ENCODE peak calls at places on chromosomes 6 and 20, in nine cellular contexts. R is fibroblast of pulmonary artery, P is left lung, L is PC-3, U is neural progenitor cell, A is mucosa of descending colon, J is osteocyte, H is stomach, E is BJ. B is an unnamed sample.

GRCh38 chr20:64001607-64002011 is 20.7 kb downstream of the PRPF6 start:
- DNase-seq in L (no peak), A (no peak), U (no peak), H (no peak), R (no peak), P (no peak), E (no peak), J (no peak), B (no peak)

GRCh38 chr6:31559958-31560696 is 12.0 kb upstream of the LTA start:
- DNase-seq in E (no peak), A (peak), L (peak), U (no peak), H (no peak), P (peak), R (peak), J (no peak), B (no peak)

GRCh38 chr6:20577280-20577679 is 43.0 kb downstream of the CDKAL1 start:
- DNase-seq in R (no peak), L (no peak), A (no peak), J (no peak), U (no peak), P (no peak), E (no peak), H (no peak), B (no peak)

GRCh38 chr6:97668716-97669115 is 385.7 kb upstream of the MMS22L start:
- DNase-seq in L (no peak), J (no peak), A (no peak), P (no peak), R (no peak), H (no peak), U (peak), E (no peak), B (peak)

GRCh38 chr6:116008470-116009229 is 52.0 kb downstream of the FRK start:
- DNase-seq in P (peak), R (peak), L (peak), H (no peak), U (no peak), J (no peak), A (no peak), E (peak), B (no peak)

GRCh38 chr6:14888575-14889000 is 357.3 kb upstream of the JARID2 start:
- DNase-seq in U (no peak), A (no peak), P (no peak), R (no peak), J (no peak), H (no peak), E (no peak), L (no peak), B (no peak)

GRCh38 chr6:45710304-45710821 is 305.3 kb downstream of the CLIC5 start:
- DNase-seq in L (peak), R (peak), E (no peak), U (no peak), P (no peak), A (peak), H (peak), J (peak), B (no peak)

GRCh38 chr20:20685635-20686034 is 26.8 kb downstream of the RALGAPA2 start:
- DNase-seq in H (no peak), P (no peak), U (no peak), L (no peak), J (no peak), R (no peak), E (no peak), A (no peak), B (no peak)

GRCh38 chr20:54128175-54128574 is 45.6 kb downstream of the CYP24A1 start:
- DNase-seq in J (no peak), A (no peak), E (no peak), U (no peak), L (peak), R (no peak), H (no peak), P (no peak), B (no peak)

GRCh38 chr6:19554356-19555225 is 282.6 kb upstream of the ID4 start:
- DNase-seq in E (no peak), H (no peak), A (no peak), R (peak), U (no peak), L (no peak), P (no peak), J (no peak), B (no peak)

GRCh38 chr6:73854998-73855718 is 159.2 kb downstream of the CD109 start:
- DNase-seq in U (peak), H (no peak), P (no peak), R (peak), J (no peak), E (no peak), A (no peak), L (peak), B (peak)

GRCh38 chr6:144878577-144878976 is 593.4 kb downstream of the UTRN start:
- DNase-seq in J (no peak), P (no peak), R (no peak), L (no peak), A (no peak), H (no peak), E (no peak), U (no peak), B (no peak)

GRCh38 chr6:44386364-44386928 is 1.1 kb upstream of the CDC5L start:
- DNase-seq in R (no peak), A (peak), L (no peak), H (peak), J (no peak), U (no peak), P (peak), E (peak), B (no peak)

GRCh38 chr6:13359287-13359686 is 30.9 kb upstream of the TBC1D7 start:
- DNase-seq in P (no peak), A (no peak), E (no peak), H (no peak), U (no peak), J (no peak), R (no peak), L (no peak), B (no peak)

GRCh38 chr6:90413867-90414266 is 117.2 kb upstream of the BACH2 start:
- DNase-seq in R (no peak), P (no peak), L (no peak), E (no peak), U (peak), H (no peak), A (peak), J (no peak), B (peak)

GRCh38 chr20:57582029-57582378 is 21.1 kb downstream of the PCK1 start:
- DNase-seq in A (peak), H (no peak), E (no peak), R (no peak), L (no peak), J (no peak), P (no peak), U (no peak), B (no peak)

GRCh38 chr6:111427341-111428116 is 55.5 kb downstream of the REV3L start:
- DNase-seq in P (no peak), J (no peak), R (peak), A (no peak), E (peak), U (no peak), H (no peak), L (peak), B (no peak)

GRCh38 chr6:109999740-110000139 is 21.6 kb downstream of the GPR6 start:
- DNase-seq in L (no peak), P (no peak), A (no peak), U (no peak), H (no peak), R (no peak), J (no peak), E (no peak), B (no peak)

GRCh38 chr6:7976485-7977010 is 66.0 kb upstream of the TXNDC5 start:
- DNase-seq in J (no peak), A (no peak), R (no peak), H (no peak), P (no peak), L (no peak), U (no peak), E (no peak), B (no peak)

GRCh38 chr6:41577865-41578713 is 31.9 kb downstream of the FOXP4 start:
- DNase-seq in P (no peak), H (peak), L (peak), R (peak), E (no peak), U (peak), A (peak), J (no peak), B (peak)

GRCh38 chr6:40413231-40413755 is 173.9 kb downstream of the LRFN2 start:
- DNase-seq in J (no peak), R (no peak), A (no peak), H (no peak), U (no peak), E (no peak), P (no peak), L (no peak), B (peak)

GRCh38 chr6:141451508-141452353 is 681.0 kb upstream of the GJE1 start:
- DNase-seq in P (no peak), J (no peak), A (no peak), U (peak), E (peak), L (peak), R (peak), H (no peak), B (no peak)

GRCh38 chr20:40741507-40742106 is 52.6 kb upstream of the MAFB start:
- DNase-seq in J (no peak), L (peak), H (peak), P (no peak), A (peak), U (peak), R (peak), E (no peak), B (peak)

GRCh38 chr6:133301739-133302138 is 60.6 kb downstream of the EYA4 start:
- DNase-seq in R (no peak), L (no peak), P (no peak), H (no peak), U (no peak), E (no peak), J (no peak), A (no peak), B (no peak)

GRCh38 chr6:36599791-36600209 is 5.6 kb downstream of the SRSF3 start:
- DNase-seq in R (peak), E (no peak), H (peak), U (peak), A (peak), J (no peak), L (no peak), P (no peak), B (peak)

GRCh38 chr6:134424795-134425163 is 106.9 kb upstream of the SGK1 start:
- DNase-seq in J (no peak), U (no peak), P (no peak), A (no peak), H (no peak), L (no peak), E (no peak), R (no peak), B (no peak)

GRCh38 chr6:17470953-17471335 is 77.5 kb downstream of the CAP2 start:
- DNase-seq in E (no peak), L (peak), P (no peak), A (no peak), J (no peak), R (peak), H (no peak), U (no peak), B (no peak)

GRCh38 chr20:39800548-39800947 is 838.4 kb downstream of the DHX35 start:
- DNase-seq in L (no peak), P (no peak), R (peak), E (no peak), A (peak), H (no peak), U (no peak), J (no peak), B (no peak)

GRCh38 chr6:139109558-139109957 is 25.3 kb upstream of the HECA start:
- DNase-seq in P (no peak), A (no peak), R (peak), U (peak), L (peak), E (no peak), J (no peak), H (no peak), B (no peak)

GRCh38 chr6:139290787-139291294 is 957 bp downstream of the TXLNB start:
- DNase-seq in J (no peak), P (no peak), E (no peak), A (no peak), H (no peak), U (no peak), L (no peak), R (peak), B (no peak)

DNA sequence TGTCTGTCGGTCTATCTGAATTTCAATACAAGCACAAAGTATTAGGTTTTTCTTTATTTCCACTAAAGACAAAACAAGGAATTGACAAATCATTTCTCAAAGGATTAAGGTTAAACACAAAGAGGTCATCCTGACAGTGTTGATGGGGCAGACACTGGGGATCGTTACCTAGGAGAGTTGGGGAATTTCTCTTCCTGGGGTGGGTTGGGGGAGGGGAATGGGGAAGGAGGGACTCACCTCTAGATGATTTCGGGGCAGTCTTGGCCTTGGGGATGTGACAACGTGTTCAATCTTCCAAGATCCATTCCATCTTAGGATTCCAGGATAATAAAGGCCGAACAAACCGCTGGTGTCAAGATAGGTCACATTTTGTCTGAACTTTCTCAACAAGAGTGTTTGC is 35.4 kb upstream of the FOXA2 start:
- DNase-seq in P (no peak), L (no peak), U (no peak), E (no peak), J (no peak), R (no peak), A (no peak), H (no peak), B (no peak)
- TF ChIP-seq CTCF in P (no peak), L (no peak), U (no peak), E (no peak), J (no peak), R (no peak), A (no peak), H (no peak), B (no peak)

GRCh38 chr20:35871311-35871771 is 83.0 kb downstream of the SCAND1 start:
- DNase-seq in L (no peak), R (peak), P (no peak), J (peak), E (no peak), A (no peak), H (peak), U (no peak), B (no peak)

GRCh38 chr20:35866446-35867202 is 87.7 kb downstream of the SCAND1 start:
- DNase-seq in P (no peak), L (no peak), R (peak), E (peak), A (no peak), U (no peak), H (no peak), J (no peak), B (no peak)

DNA sequence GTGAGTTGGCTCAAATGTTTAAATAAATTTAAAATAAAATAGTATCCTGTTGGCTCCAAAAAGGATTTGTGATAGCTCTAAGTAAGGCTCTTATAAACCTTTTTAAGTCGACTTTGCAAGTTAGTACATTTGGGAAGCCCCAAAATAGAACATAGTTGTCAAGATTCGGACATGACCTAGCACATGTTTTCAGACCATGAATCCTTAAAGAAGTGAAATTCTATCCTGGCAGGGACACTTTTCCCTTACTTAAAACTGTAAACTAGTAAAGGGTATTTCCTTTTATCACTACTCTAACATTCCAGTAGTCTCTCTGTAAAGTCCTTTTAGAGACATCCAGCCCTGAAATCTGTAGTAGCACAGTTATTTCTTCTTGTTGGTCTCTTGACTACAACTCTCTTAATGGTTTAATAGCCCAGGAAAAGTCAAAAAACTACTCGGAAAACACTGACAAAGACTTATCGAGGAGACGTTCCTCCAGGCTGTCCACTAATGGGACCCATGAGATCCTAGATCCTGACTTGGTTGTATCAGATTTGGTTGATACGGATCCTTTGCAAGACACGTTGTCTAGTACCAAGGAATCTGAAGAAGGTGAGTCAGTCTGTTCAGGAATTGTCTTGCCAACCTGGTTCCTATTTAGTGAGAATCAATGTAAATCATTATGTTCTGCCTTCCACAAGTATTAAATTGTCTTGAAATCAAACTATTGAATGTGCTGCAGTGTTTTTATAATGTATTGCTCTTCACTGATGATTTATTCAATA is 83.6 kb downstream of the SCAND1 start:
- DNase-seq in E (no peak), A (no peak), J (no peak), P (no peak), L (no peak), R (no peak), U (no peak), H (no peak), B (no peak)
- TF ChIP-seq CTCF in E (no peak), A (no peak), J (no peak), P (no peak), L (no peak), R (no peak), U (no peak), H (no peak), B (no peak)

GRCh38 chr6:28981391-28981832 is 23.7 kb downstream of the ZNF311 start:
- DNase-seq in L (peak), R (peak), P (no peak), E (no peak), A (peak), U (peak), H (peak), J (peak), B (peak)
- TF ChIP-seq CTCF in L (peak), R (no peak), P (no peak), E (no peak), A (no peak), U (no peak), H (no peak), J (no peak), B (no peak)

DNA sequence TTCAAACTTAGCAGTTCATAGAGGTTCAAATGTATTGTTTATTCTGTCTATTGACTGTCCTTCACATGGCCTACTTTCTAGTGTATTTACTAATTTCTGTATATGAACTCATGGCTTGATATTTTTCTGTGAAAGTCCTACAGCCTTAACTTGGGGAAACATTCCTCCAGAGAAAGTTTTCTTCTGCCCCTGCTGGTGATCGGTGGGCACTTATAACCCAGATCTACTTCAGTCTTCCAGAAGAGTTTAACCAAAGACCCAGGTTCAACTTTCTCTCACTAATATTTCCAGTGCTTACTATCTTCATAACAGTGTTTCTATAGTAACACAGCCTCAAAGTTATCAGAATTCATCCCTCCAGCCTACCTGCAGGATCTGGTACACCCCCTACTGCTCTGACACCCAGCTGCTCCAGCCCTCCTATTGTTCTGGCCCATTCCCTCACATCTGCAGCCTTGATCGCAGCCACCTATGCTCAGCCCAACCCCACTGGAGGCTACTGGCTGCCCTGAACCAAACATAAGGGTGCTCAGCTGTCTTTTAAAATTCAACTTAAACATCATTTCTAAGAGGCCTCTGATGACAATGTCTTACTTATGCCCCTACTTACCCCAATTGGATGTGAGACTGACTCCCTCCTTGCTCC is 72.3 kb downstream of the TBX18 start:
- DNase-seq in H (no peak), A (no peak), U (no peak), R (no peak), P (no peak), J (no peak), E (no peak), L (no peak), B (no peak)
- TF ChIP-seq CTCF in H (no peak), A (no peak), U (no peak), R (no peak), P (no peak), J (no peak), E (no peak), L (peak), B (no peak)

B was measured in nephron progenitor cell.